ENCODE peak calls at places on chromosome 7, in four cellular contexts. D, F, I and M are unnamed samples.

GRCh38 chr7:113030489-113030888 is 56.1 kb downstream of the GPR85 start:
- DNase-seq in D (no peak), F (no peak), I (no peak), M (no peak)

GRCh38 chr7:97499204-97499603 is 232.7 kb upstream of the TAC1 start:
- DNase-seq in D (no peak), F (peak), I (peak), M (no peak)

GRCh38 chr7:41809487-41810257 is 106.8 kb upstream of the INHBA start:
- DNase-seq in D (no peak), F (no peak), I (no peak), M (no peak)

GRCh38 chr7:76209310-76209709 is 7.6 kb downstream of the SRRM3 start:
- DNase-seq in D (no peak), F (no peak), I (no peak), M (no peak)

GRCh38 chr7:82247814-82248433 is 195.7 kb downstream of the CACNA2D1 start:
- DNase-seq in D (no peak), F (peak), I (peak), M (no peak)

GRCh38 chr7:28954936-28955335 is 3.2 kb downstream of the TRIL start:
- DNase-seq in D (no peak), F (no peak), I (no peak), M (no peak)

GRCh38 chr7:16660702-16661464 is 14.9 kb downstream of the BZW2 start:
- DNase-seq in D (no peak), F (peak), I (no peak), M (no peak)

GRCh38 chr7:123797673-123798526 is 47.1 kb upstream of the HYAL4 start:
- DNase-seq in D (no peak), F (peak), I (peak), M (no peak)

GRCh38 chr7:157970744-157971143 is 616.9 kb downstream of the PTPRN2 start:
- DNase-seq in D (no peak), F (no peak), I (no peak), M (no peak)

GRCh38 chr7:131948434-131949053 is 392.1 kb upstream of the PODXL start:
- DNase-seq in D (peak), F (peak), I (no peak), M (no peak)

GRCh38 chr7:99407849-99408346 is 499 bp downstream of the PDAP1 start:
- DNase-seq in D (peak), F (peak), I (peak), M (peak)

GRCh38 chr7:94375713-94376112 is 19.0 kb upstream of the COL1A2 start:
- DNase-seq in D (no peak), F (no peak), I (no peak), M (no peak)

GRCh38 chr7:324011-324410 is 34.0 kb downstream of the FOXL3 start:
- DNase-seq in D (no peak), F (no peak), I (no peak), M (no peak)

GRCh38 chr7:67426654-67427053 is 430.0 kb downstream of the TYW1 start:
- DNase-seq in D (no peak), F (no peak), I (no peak), M (no peak)

GRCh38 chr7:97179454-97180104 is 62.1 kb downstream of the SDHAF3 start:
- DNase-seq in D (no peak), F (peak), I (peak), M (no peak)

GRCh38 chr7:90503379-90503778 is 33.9 kb downstream of the PTTG1IP2 start:
- DNase-seq in D (no peak), F (no peak), I (no peak), M (no peak)

GRCh38 chr7:28169166-28169713 is 11.4 kb downstream of the JAZF1 start:
- DNase-seq in D (no peak), F (peak), I (no peak), M (no peak)

GRCh38 chr7:28739826-28740225 is 218.3 kb downstream of the TRIL start:
- DNase-seq in D (no peak), F (no peak), I (peak), M (no peak)

GRCh38 chr7:139016931-139017511 is 18.8 kb downstream of the ZC3HAV1L start:
- DNase-seq in D (peak), F (peak), I (peak), M (peak)

GRCh38 chr7:93945756-93946540 is 24.4 kb downstream of the GNG11 start:
- DNase-seq in D (no peak), F (no peak), I (no peak), M (no peak)

GRCh38 chr7:798921-799470 is 33.3 kb upstream of the SUN1 start:
- DNase-seq in D (no peak), F (no peak), I (no peak), M (peak)

GRCh38 chr7:105015631-105015965 is 1.6 kb downstream of the KMT2E start:
- DNase-seq in D (no peak), F (peak), I (peak), M (no peak)

GRCh38 chr7:135204271-135204872 is 7.0 kb downstream of the WDR91 start:
- DNase-seq in D (no peak), F (no peak), I (no peak), M (no peak)

GRCh38 chr7:108094375-108094774 is 35.8 kb downstream of the LAMB4 start:
- DNase-seq in D (no peak), F (peak), I (no peak), M (no peak)

GRCh38 chr7:151062399-151063211 is 3.2 kb downstream of the SLC4A2 start:
- DNase-seq in D (peak), F (peak), I (no peak), M (no peak)

GRCh38 chr7:157466473-157467261 is 129.9 kb downstream of the DNAJB6 start:
- DNase-seq in D (no peak), F (no peak), I (no peak), M (no peak)

GRCh38 chr7:31997423-31997822 is 72.8 kb downstream of the PDE1C start:
- DNase-seq in D (no peak), F (no peak), I (no peak), M (no peak)

GRCh38 chr7:19118896-19119301 is 1.5 kb upstream of the TWIST1 start:
- DNase-seq in D (no peak), F (peak), I (no peak), M (no peak)